ENCODE peak calls at places on chromosomes 16 and 17, in six cellular contexts. V, S, F, U, I and D are unnamed samples.

GRCh38 chr17:61129876-61130275 is 269.8 kb upstream of the TBX2 start:
- DNase-seq in V (peak), S (no peak), F (peak), U (no peak), I (no peak), D (no peak)

GRCh38 chr16:75108792-75109731 is 7.5 kb downstream of the LDHD start:
- DNase-seq in V (peak), S (peak), F (peak), U (peak), I (no peak), D (peak)

GRCh38 chr17:8122391-8122922 is 1.4 kb downstream of the HES7 start:
- DNase-seq in V (peak), S (no peak), F (peak), U (no peak), I (no peak), D (no peak)

GRCh38 chr16:85364323-85365040 is 248.6 kb upstream of the GSE1 start:
- DNase-seq in V (no peak), S (no peak), F (no peak), U (no peak), I (no peak), D (no peak)

GRCh38 chr17:63275318-63275967 is 170.7 kb downstream of the CYB561 start:
- DNase-seq in V (peak), S (peak), F (peak), U (no peak), I (no peak), D (peak)

GRCh38 chr17:81519284-81520020 is 6.9 kb upstream of the ACTG1 start:
- DNase-seq in V (no peak), S (peak), F (no peak), U (no peak), I (no peak), D (no peak)

GRCh38 chr17:9802294-9802693 is 10.9 kb upstream of the DHRS7C start:
- DNase-seq in V (no peak), S (peak), F (no peak), U (no peak), I (no peak), D (no peak)

GRCh38 chr17:36755586-36755985 is 154.2 kb downstream of the MRM1 start:
- DNase-seq in V (no peak), S (peak), F (no peak), U (peak), I (no peak), D (peak)

GRCh38 chr17:51711581-51711980 is 446.9 kb downstream of the CA10 start:
- DNase-seq in V (no peak), S (no peak), F (no peak), U (peak), I (no peak), D (no peak)

GRCh38 chr16:84700518-84701277 is 898 bp downstream of the USP10 start:
- DNase-seq in V (peak), S (no peak), F (peak), U (peak), I (no peak), D (no peak)

GRCh38 chr16:67825906-67826305 is 16.2 kb upstream of the THAP11 start:
- DNase-seq in V (no peak), S (no peak), F (no peak), U (no peak), I (no peak), D (no peak)

GRCh38 chr16:47907109-47907508 is 248.7 kb downstream of the ABCC12 start:
- DNase-seq in V (no peak), S (no peak), F (no peak), U (no peak), I (no peak), D (no peak)

GRCh38 chr17:44558349-44559287 is 1.3 kb downstream of the FZD2 start:
- DNase-seq in V (peak), S (no peak), F (peak), U (no peak), I (no peak), D (no peak)
- H3K4me3 ChIP-seq in V (peak), S (no peak), F (peak), U (no peak), I (peak), D (no peak)

DNA sequence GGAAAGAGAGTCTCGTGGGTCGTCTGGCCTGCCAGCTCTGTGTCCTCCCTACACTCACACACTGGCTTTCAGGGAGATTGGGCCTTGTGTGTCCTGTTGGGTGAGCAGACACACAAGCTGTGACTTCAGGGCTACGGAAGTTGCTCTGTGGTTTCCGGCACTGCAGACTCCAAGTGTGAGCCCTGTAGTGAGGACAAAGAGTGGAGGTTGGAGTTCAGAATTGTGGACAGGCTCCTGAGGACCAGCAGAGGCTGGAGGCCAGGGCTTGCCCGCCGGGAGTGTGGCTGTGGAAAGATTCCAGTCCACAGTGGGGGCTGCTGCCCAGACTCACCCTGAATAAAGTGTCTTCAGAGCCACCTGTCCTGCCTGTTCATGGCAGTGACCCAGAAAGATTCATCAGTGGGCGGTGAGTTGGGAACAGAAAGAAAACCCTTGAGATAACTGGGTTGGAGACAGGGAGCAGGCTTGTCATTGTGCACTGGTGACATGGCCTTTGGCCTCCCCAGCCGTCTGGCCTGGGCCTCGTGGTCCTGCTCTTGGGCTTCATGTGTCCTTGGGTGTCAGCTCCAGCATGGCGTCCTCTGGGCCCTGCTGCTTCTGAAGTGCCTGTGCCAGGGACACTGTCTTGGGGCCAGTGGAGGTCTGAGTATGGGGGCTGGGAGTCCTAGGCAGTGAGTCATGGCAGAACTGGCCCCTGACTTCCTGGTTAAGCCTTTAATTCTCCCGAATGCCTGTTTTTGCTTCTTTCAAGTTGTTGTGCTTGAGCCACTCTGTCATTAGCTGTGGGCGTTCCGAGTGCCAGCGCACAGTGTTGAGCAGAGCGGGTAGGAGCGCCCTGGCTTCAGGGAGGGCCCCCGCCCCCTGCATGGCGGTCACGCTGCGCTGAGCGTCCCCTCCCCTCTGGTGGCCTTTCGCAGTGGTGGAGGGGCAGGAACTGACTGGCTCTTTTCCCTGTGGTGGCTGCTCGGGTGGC is 19.9 kb upstream of the ZNF750 start:
- DNase-seq in V (peak), S (peak), F (no peak), U (peak), I (no peak), D (no peak)
- H3K9ac ChIP-seq in V (no peak), S (peak), F (no peak), U (peak), I (no peak), D (peak)

DNA sequence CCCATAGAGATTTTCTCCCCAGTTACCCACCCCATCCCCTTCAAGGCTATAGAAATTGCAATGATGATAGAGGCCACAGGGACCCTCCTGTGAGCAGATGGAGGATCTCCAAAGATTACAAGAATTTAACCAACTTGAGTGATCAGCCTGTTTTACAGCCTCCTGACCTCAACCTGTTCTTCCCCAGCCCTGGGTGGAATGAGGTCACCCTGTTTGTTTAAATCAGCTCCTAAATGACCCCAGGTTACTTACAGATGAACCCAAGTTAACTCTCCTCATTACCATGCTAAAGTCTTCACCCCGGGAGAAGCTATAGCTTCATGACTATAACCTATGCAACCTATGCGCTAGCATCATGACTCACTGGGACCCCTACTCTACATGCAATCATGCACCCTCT is 11.9 kb upstream of the SULT1A1 start:
- DNase-seq in V (no peak), S (no peak), F (no peak), U (no peak), I (no peak), D (no peak)
- H3K4me3 ChIP-seq in V (no peak), S (no peak), F (no peak), U (no peak), I (no peak), D (no peak)

GRCh38 chr17:40854175-40854814 is 12.7 kb downstream of the KRT12 start:
- DNase-seq in V (peak), S (peak), F (peak), U (no peak), I (no peak), D (no peak)
- H3K9ac ChIP-seq in V (no peak), S (no peak), F (no peak), U (no peak), I (no peak), D (no peak)

GRCh38 chr17:77111916-77112315 is 28.9 kb upstream of the SEC14L1 start:
- DNase-seq in V (no peak), S (no peak), F (no peak), U (no peak), I (no peak), D (no peak)
- H3K4me3 ChIP-seq in V (no peak), S (no peak), F (no peak), U (no peak), I (no peak), D (no peak)

DNA sequence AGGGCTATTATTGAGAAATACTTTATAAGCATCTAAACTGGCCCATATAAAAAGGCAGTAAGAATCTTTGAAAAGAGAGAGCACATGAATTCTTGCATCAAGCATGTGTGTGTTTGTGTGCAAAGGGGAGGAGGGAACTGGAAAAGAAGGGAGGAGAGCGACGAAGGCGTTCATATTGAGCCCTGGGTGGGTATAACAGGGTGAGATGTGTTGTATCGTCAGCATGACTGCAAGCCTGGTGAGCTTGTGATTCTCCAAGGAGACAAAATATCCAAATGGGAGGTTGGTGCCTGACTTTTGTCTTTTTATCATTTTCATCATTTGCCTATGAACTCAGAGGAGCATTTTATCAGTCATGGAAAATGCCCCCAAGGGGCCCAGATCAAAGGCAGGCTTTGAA is 70.8 kb upstream of the PMFBP1 start:
- DNase-seq in V (no peak), S (no peak), F (no peak), U (no peak), I (no peak), D (no peak)
- H3K9ac ChIP-seq in V (no peak), S (no peak), F (no peak), U (no peak), I (no peak), D (no peak)

GRCh38 chr16:17082126-17082882 is 388.5 kb downstream of the XYLT1 start:
- DNase-seq in V (no peak), S (no peak), F (no peak), U (no peak), I (no peak), D (no peak)
- H3K4me3 ChIP-seq in V (no peak), S (no peak), F (no peak), U (no peak), I (no peak), D (no peak)